ENCODE peak calls at places on chromosomes 13 and 19, in seven cellular contexts. K, B, V, D, P, L and Y are unnamed samples.

GRCh38 chr13:114034481-114034891 is 60.6 kb upstream of the C13orf46 start:
- DNase-seq in D (no peak), B (no peak), K (no peak), P (no peak), V (no peak), L (no peak), Y (no peak)

GRCh38 chr13:106471957-106472543 is 63.4 kb downstream of the EFNB2 start:
- DNase-seq in D (peak), B (peak), L (no peak), P (peak), V (no peak), K (no peak), Y (peak)

GRCh38 chr19:51098366-51099069 is 9.7 kb downstream of the CTU1 start:
- DNase-seq in L (no peak), V (no peak), K (peak), D (no peak), P (peak), B (no peak), Y (no peak)

GRCh38 chr19:47650695-47651094 is 41.8 kb downstream of the BICRA start:
- DNase-seq in K (no peak), V (peak), P (no peak), B (no peak), D (no peak), L (no peak), Y (no peak)

GRCh38 chr19:29206453-29206852 is 6.5 kb downstream of the UQCRFS1 start:
- DNase-seq in K (no peak), V (no peak), P (no peak), D (no peak), L (no peak), B (no peak), Y (no peak)

GRCh38 chr19:45670670-45671453 is 2.8 kb downstream of the GIPR start:
- DNase-seq in B (peak), V (no peak), K (peak), L (peak), D (peak), P (peak), Y (peak)

GRCh38 chr13:93151277-93151676 is 75.3 kb upstream of the GPC6 start:
- DNase-seq in D (no peak), P (no peak), L (no peak), B (no peak), V (no peak), K (no peak), Y (peak)

GRCh38 chr13:101433895-101434294 is 17.6 kb upstream of the NALCN start:
- DNase-seq in D (no peak), P (no peak), K (no peak), L (no peak), V (no peak), B (no peak), Y (no peak)

GRCh38 chr19:574658-575526 is 2.5 kb downstream of the BSG start:
- DNase-seq in V (peak), L (no peak), B (no peak), P (no peak), K (no peak), D (peak), Y (no peak)

GRCh38 chr19:45897413-45897812 is 5.0 kb downstream of the MYPOP start:
- DNase-seq in B (no peak), V (no peak), P (no peak), L (no peak), D (no peak), K (no peak), Y (no peak)

GRCh38 chr13:75968103-75968838 is 332.1 kb downstream of the LMO7 start:
- DNase-seq in K (no peak), P (no peak), L (no peak), B (no peak), D (peak), V (no peak), Y (no peak)

GRCh38 chr13:111937763-111938375 is 129.1 kb upstream of the SOX1 start:
- DNase-seq in V (no peak), L (no peak), K (no peak), P (no peak), B (no peak), D (no peak), Y (no peak)

GRCh38 chr19:40756502-40757110 is 5.6 kb downstream of the SNRPA start:
- DNase-seq in L (no peak), P (no peak), K (peak), B (no peak), D (no peak), V (no peak), Y (no peak)

GRCh38 chr13:111616203-111616602 is 295.8 kb downstream of the TEX29 start:
- DNase-seq in D (no peak), K (no peak), V (no peak), P (no peak), B (no peak), L (no peak), Y (no peak)

GRCh38 chr13:95326695-95327094 is 25.4 kb upstream of the ABCC4 start:
- DNase-seq in K (no peak), P (no peak), D (no peak), B (no peak), V (no peak), L (no peak), Y (no peak)

GRCh38 chr19:55229145-55229788 is 704 bp upstream of the TMEM86B start:
- DNase-seq in K (no peak), D (no peak), B (no peak), P (peak), L (no peak), V (no peak), Y (no peak)

GRCh38 chr19:12952488-12953455 is 4.3 kb downstream of the GADD45GIP1 start:
- DNase-seq in D (peak), V (peak), P (peak), L (no peak), B (no peak), K (no peak), Y (peak)

GRCh38 chr19:41249707-41250423 is 14.3 kb upstream of the HNRNPUL1 start:
- DNase-seq in B (peak), L (no peak), V (no peak), P (no peak), D (no peak), K (no peak), Y (no peak)

GRCh38 chr19:44717603-44718002 is 18.7 kb downstream of the CEACAM16 start:
- DNase-seq in K (no peak), B (no peak), D (no peak), P (no peak), V (no peak), L (no peak), Y (no peak)

GRCh38 chr19:8084152-8084551 is 31.6 kb downstream of the CCL25 start:
- DNase-seq in P (no peak), K (no peak), D (no peak), B (no peak), V (no peak), L (no peak), Y (no peak)

GRCh38 chr19:56356944-56357343 is 36.4 kb downstream of the ZNF582 start:
- DNase-seq in B (no peak), P (no peak), D (no peak), L (no peak), V (no peak), K (no peak), Y (no peak)